ENCODE peak calls at places on chromosome 13, in seven cellular contexts. Z, T, N, I, E, B and J are unnamed samples.

GRCh38 chr13:67061750-67062149 is 168.4 kb downstream of the PCDH9 start:
- DNase-seq in Z (no peak), T (no peak), N (no peak), I (no peak), E (no peak), B (peak; percentile 20), J (no peak)

GRCh38 chr13:47426126-47426849 is 529.4 kb upstream of the HTR2A start:
- DNase-seq in Z (no peak), T (peak; percentile 58), N (no peak), I (peak; percentile 77), E (no peak), B (peak; percentile 86), J (no peak)

GRCh38 chr13:36418022-36418805 is 14.1 kb upstream of the CCNA1 start:
- DNase-seq in Z (no peak), T (no peak), N (no peak), I (no peak), E (no peak), B (peak; percentile 58), J (peak; percentile 51)

GRCh38 chr13:111541752-111542529 is 221.5 kb downstream of the TEX29 start:
- DNase-seq in Z (no peak), T (no peak), N (no peak), I (no peak), E (no peak), B (no peak), J (no peak)

GRCh38 chr13:105276571-105276970 is 1258.9 kb downstream of the EFNB2 start:
- DNase-seq in Z (no peak), T (no peak), N (no peak), I (no peak), E (no peak), B (no peak), J (no peak)

GRCh38 chr13:27353166-27353583 is 71.2 kb upstream of the GTF3A start:
- DNase-seq in Z (no peak), T (no peak), N (no peak), I (no peak), E (no peak), B (peak; percentile 88), J (no peak)

GRCh38 chr13:96426160-96426559 is 336.3 kb downstream of the HS6ST3 start:
- DNase-seq in Z (no peak), T (no peak), N (no peak), I (no peak), E (no peak), B (no peak), J (no peak)

GRCh38 chr13:49240017-49240416 is 7.7 kb upstream of the CDADC1 start:
- DNase-seq in Z (no peak), T (no peak), N (no peak), I (no peak), E (no peak), B (peak; percentile 46), J (peak; percentile 32)

GRCh38 chr13:112066624-112067004 is 335 bp upstream of the SOX1 start:
- DNase-seq in Z (peak; percentile 82), T (peak; percentile 35), N (no peak), I (no peak), E (peak; percentile 44), B (no peak), J (peak; percentile 15)

GRCh38 chr13:64928704-64929499 is 2301.2 kb downstream of the PCDH9 start:
- DNase-seq in Z (no peak), T (no peak), N (no peak), I (no peak), E (no peak), B (peak; percentile 86), J (no peak)

GRCh38 chr13:86193281-86193680 is 394.1 kb upstream of the SLITRK6 start:
- DNase-seq in Z (no peak), T (no peak), N (no peak), I (no peak), E (no peak), B (no peak), J (no peak)

GRCh38 chr13:113796948-113797676 is 38.1 kb downstream of the TMEM255B start:
- DNase-seq in Z (no peak), T (no peak), N (no peak), I (no peak), E (no peak), B (no peak), J (no peak)

GRCh38 chr13:114017028-114017630 is 43.3 kb upstream of the C13orf46 start:
- DNase-seq in Z (peak; percentile 68), T (no peak), N (no peak), I (no peak), E (no peak), B (peak; percentile 42), J (peak; percentile 25)

GRCh38 chr13:42272115-42272756 is at the start of gene AKAP11:
- DNase-seq in Z (peak; percentile 73), T (peak; percentile 28), N (no peak), I (peak; percentile 26), E (peak; percentile 43), B (peak; percentile 28), J (peak; percentile 73)
- TF ChIP-seq POLR2A in Z (no peak), T (no peak), N (no peak), I (no peak), E (peak; percentile 42), B (no peak), J (peak; percentile 28)

DNA sequence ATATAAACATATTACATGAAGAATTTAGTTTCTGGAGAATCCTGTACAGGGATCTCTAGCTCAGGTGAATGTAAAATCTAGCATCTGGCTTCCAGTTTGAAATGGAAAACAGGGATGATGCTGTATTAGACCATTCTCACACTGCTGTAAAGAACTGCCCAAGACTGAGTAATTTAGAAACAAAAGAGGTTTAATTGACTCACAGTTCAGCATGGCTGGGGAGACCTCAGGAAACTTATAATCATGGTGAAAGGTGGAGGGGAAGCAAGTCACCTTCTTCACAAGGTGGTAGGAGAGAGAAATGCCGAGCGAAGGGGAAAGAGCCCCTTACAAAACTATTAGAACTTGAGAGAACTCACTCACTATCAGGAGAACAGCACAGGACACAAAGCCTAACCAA is 17.0 kb upstream of the N4BP2L2 start:
- DNase-seq in Z (no peak), T (no peak), N (no peak), I (no peak), E (no peak), B (no peak), J (no peak)
- TF ChIP-seq POLR2A in Z (no peak), T (no peak), N (no peak), I (no peak), E (no peak), B (no peak), J (no peak)

DNA sequence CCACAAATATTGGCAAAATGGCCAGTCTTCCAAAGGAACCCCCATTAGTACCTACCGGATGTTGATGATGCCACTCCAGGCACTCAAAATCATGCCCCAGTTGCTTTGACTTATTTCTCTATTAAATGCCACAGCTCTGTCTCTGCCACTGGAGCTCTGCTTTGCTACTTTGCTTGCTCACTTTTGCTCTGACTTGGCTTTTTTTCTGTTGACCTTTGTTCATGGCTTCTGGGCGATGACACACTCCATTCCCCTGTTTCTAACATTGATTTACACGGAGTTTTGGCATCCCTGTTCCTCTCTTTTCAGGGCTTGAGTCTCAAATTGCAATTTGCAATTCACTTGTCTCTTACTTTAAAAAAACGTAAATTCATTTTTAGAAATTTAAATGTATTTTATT is 217.1 kb upstream of the SPRY2 start:
- DNase-seq in Z (no peak), T (no peak), N (no peak), I (no peak), E (no peak), B (no peak), J (no peak)
- TF ChIP-seq POLR2A in Z (no peak), T (no peak), N (no peak), I (no peak), E (no peak), B (no peak), J (no peak)

GRCh38 chr13:45336025-45336800 is 4.8 kb downstream of the TPT1 start:
- DNase-seq in Z (no peak), T (no peak), N (no peak), I (no peak), E (no peak), B (no peak), J (no peak)
- TF ChIP-seq POLR2A in Z (peak; percentile 64), T (no peak), N (no peak), I (no peak), E (peak; percentile 25), B (no peak), J (peak; percentile 31)